ENCODE peak calls at places on chromosome 1, in five cellular contexts. One of them, this sample, is unnamed.

GRCh38 chr1:15090373-15090772 is 63.2 kb upstream of the TMEM51 start:
- DNase-seq in lower leg skin: no peak
- DNase-seq in fibroblast of villous mesenchyme: no peak
- DNase-seq in mammary epithelial cell: peak
- DNase-seq in HFF-Myc: no peak
- DNase-seq in this sample: no peak

GRCh38 chr1:153248480-153248879 is 11.0 kb upstream of the LORICRIN start:
- DNase-seq in HFF-Myc: no peak
- DNase-seq in mammary epithelial cell: no peak
- DNase-seq in lower leg skin: no peak
- DNase-seq in fibroblast of villous mesenchyme: no peak
- DNase-seq in this sample: no peak

GRCh38 chr1:46802901-46803574 is 4.2 kb downstream of the CYP4B1 start:
- DNase-seq in lower leg skin: peak
- DNase-seq in HFF-Myc: no peak
- DNase-seq in fibroblast of villous mesenchyme: no peak
- DNase-seq in mammary epithelial cell: no peak
- DNase-seq in this sample: no peak

GRCh38 chr1:230568676-230569075 is 73.6 kb upstream of the COG2 start:
- DNase-seq in mammary epithelial cell: peak
- DNase-seq in lower leg skin: no peak
- DNase-seq in fibroblast of villous mesenchyme: no peak
- DNase-seq in HFF-Myc: no peak
- DNase-seq in this sample: no peak

GRCh38 chr1:85609976-85610375 is 29.4 kb downstream of the CCN1 start:
- DNase-seq in fibroblast of villous mesenchyme: no peak
- DNase-seq in mammary epithelial cell: no peak
- DNase-seq in lower leg skin: no peak
- DNase-seq in HFF-Myc: no peak
- DNase-seq in this sample: no peak

GRCh38 chr1:42931108-42931539 is 27.5 kb downstream of the SLC2A1 start:
- DNase-seq in HFF-Myc: no peak
- DNase-seq in mammary epithelial cell: peak
- DNase-seq in fibroblast of villous mesenchyme: peak
- DNase-seq in lower leg skin: peak
- DNase-seq in this sample: no peak

GRCh38 chr1:84573481-84573966 is 716 bp downstream of the CTBS start:
- DNase-seq in mammary epithelial cell: peak
- DNase-seq in lower leg skin: no peak
- DNase-seq in HFF-Myc: no peak
- DNase-seq in fibroblast of villous mesenchyme: no peak
- DNase-seq in this sample: no peak

GRCh38 chr1:230854423-230854822 is 13.9 kb downstream of the C1orf198 start:
- DNase-seq in lower leg skin: no peak
- DNase-seq in HFF-Myc: no peak
- DNase-seq in mammary epithelial cell: no peak
- DNase-seq in fibroblast of villous mesenchyme: no peak
- DNase-seq in this sample: no peak

GRCh38 chr1:108897865-108898720 is 21.3 kb downstream of the GPSM2 start:
- DNase-seq in lower leg skin: no peak
- DNase-seq in mammary epithelial cell: peak
- DNase-seq in fibroblast of villous mesenchyme: peak
- DNase-seq in HFF-Myc: peak
- DNase-seq in this sample: peak

GRCh38 chr1:161131721-161132409 is 602 bp downstream of the DEDD start:
- DNase-seq in lower leg skin: no peak
- DNase-seq in HFF-Myc: no peak
- DNase-seq in mammary epithelial cell: peak
- DNase-seq in fibroblast of villous mesenchyme: peak
- DNase-seq in this sample: no peak

GRCh38 chr1:78005755-78006154 is 1.0 kb downstream of the DNAJB4 start:
- DNase-seq in mammary epithelial cell: peak
- DNase-seq in fibroblast of villous mesenchyme: peak
- DNase-seq in HFF-Myc: peak
- DNase-seq in lower leg skin: no peak
- DNase-seq in this sample: peak

GRCh38 chr1:212754193-212754592 is 37.4 kb downstream of the NSL1 start:
- DNase-seq in mammary epithelial cell: no peak
- DNase-seq in HFF-Myc: no peak
- DNase-seq in lower leg skin: no peak
- DNase-seq in fibroblast of villous mesenchyme: no peak
- DNase-seq in this sample: no peak

GRCh38 chr1:210143465-210144062 is 89.0 kb upstream of the SERTAD4 start:
- DNase-seq in HFF-Myc: peak
- DNase-seq in fibroblast of villous mesenchyme: peak
- DNase-seq in mammary epithelial cell: peak
- DNase-seq in lower leg skin: peak
- DNase-seq in this sample: peak

GRCh38 chr1:39043513-39043912 is 17.4 kb downstream of the NDUFS5 start:
- DNase-seq in HFF-Myc: no peak
- DNase-seq in lower leg skin: no peak
- DNase-seq in mammary epithelial cell: no peak
- DNase-seq in fibroblast of villous mesenchyme: no peak
- DNase-seq in this sample: no peak

GRCh38 chr1:84294751-84295150 is 6.8 kb upstream of the SAMD13 start:
- DNase-seq in mammary epithelial cell: no peak
- DNase-seq in HFF-Myc: no peak
- DNase-seq in fibroblast of villous mesenchyme: no peak
- DNase-seq in lower leg skin: no peak
- DNase-seq in this sample: no peak

GRCh38 chr1:109814993-109815786 is 51.5 kb upstream of the EPS8L3 start:
- DNase-seq in HFF-Myc: no peak
- DNase-seq in lower leg skin: peak
- DNase-seq in fibroblast of villous mesenchyme: no peak
- DNase-seq in mammary epithelial cell: no peak
- DNase-seq in this sample: no peak

GRCh38 chr1:153553691-153554608 is 4.9 kb upstream of the S100A3 start:
- DNase-seq in HFF-Myc: no peak
- DNase-seq in fibroblast of villous mesenchyme: no peak
- DNase-seq in lower leg skin: peak
- DNase-seq in mammary epithelial cell: no peak
- DNase-seq in this sample: no peak

GRCh38 chr1:75811211-75811981 is 14.7 kb downstream of the MSH4 start:
- DNase-seq in HFF-Myc: no peak
- DNase-seq in fibroblast of villous mesenchyme: no peak
- DNase-seq in mammary epithelial cell: no peak
- DNase-seq in lower leg skin: no peak
- DNase-seq in this sample: no peak

GRCh38 chr1:85344256-85344694 is 67.8 kb upstream of the BCL10 start:
- DNase-seq in mammary epithelial cell: peak
- DNase-seq in HFF-Myc: no peak
- DNase-seq in fibroblast of villous mesenchyme: peak
- DNase-seq in lower leg skin: no peak
- DNase-seq in this sample: no peak

GRCh38 chr1:3530086-3530930 is 75.8 kb downstream of the ARHGEF16 start:
- DNase-seq in mammary epithelial cell: peak
- DNase-seq in fibroblast of villous mesenchyme: no peak
- DNase-seq in lower leg skin: peak
- DNase-seq in HFF-Myc: no peak
- DNase-seq in this sample: no peak

GRCh38 chr1:15870421-15870820 is 22.9 kb downstream of the SPEN start:
- DNase-seq in HFF-Myc: no peak
- DNase-seq in lower leg skin: no peak
- DNase-seq in fibroblast of villous mesenchyme: peak
- DNase-seq in mammary epithelial cell: no peak
- DNase-seq in this sample: no peak

GRCh38 chr1:202186327-202186726 is 7.3 kb upstream of the LGR6 start:
- DNase-seq in lower leg skin: no peak
- DNase-seq in fibroblast of villous mesenchyme: no peak
- DNase-seq in HFF-Myc: no peak
- DNase-seq in mammary epithelial cell: no peak
- DNase-seq in this sample: no peak

GRCh38 chr1:116182019-116182714 is 71.0 kb downstream of the MAB21L3 start:
- DNase-seq in mammary epithelial cell: no peak
- DNase-seq in HFF-Myc: no peak
- DNase-seq in lower leg skin: no peak
- DNase-seq in fibroblast of villous mesenchyme: no peak
- DNase-seq in this sample: no peak

GRCh38 chr1:157948547-157949152 is 44.8 kb upstream of the KIRREL1 start:
- DNase-seq in fibroblast of villous mesenchyme: peak
- DNase-seq in HFF-Myc: no peak
- DNase-seq in mammary epithelial cell: peak
- DNase-seq in lower leg skin: no peak
- DNase-seq in this sample: no peak

GRCh38 chr1:48776400-48777218 is at the start of gene BEND5:
- DNase-seq in lower leg skin: peak
- DNase-seq in fibroblast of villous mesenchyme: no peak
- DNase-seq in HFF-Myc: no peak
- DNase-seq in mammary epithelial cell: no peak
- DNase-seq in this sample: peak

GRCh38 chr1:15008783-15009709 is 144.5 kb upstream of the TMEM51 start:
- DNase-seq in mammary epithelial cell: no peak
- DNase-seq in lower leg skin: no peak
- DNase-seq in fibroblast of villous mesenchyme: peak
- DNase-seq in HFF-Myc: no peak
- DNase-seq in this sample: peak

GRCh38 chr1:204110894-204111633 is 38.1 kb downstream of the SOX13 start:
- DNase-seq in lower leg skin: no peak
- DNase-seq in HFF-Myc: no peak
- DNase-seq in fibroblast of villous mesenchyme: no peak
- DNase-seq in mammary epithelial cell: no peak
- DNase-seq in this sample: no peak

GRCh38 chr1:181152892-181153633 is 64.6 kb downstream of the IER5 start:
- DNase-seq in fibroblast of villous mesenchyme: peak
- DNase-seq in HFF-Myc: no peak
- DNase-seq in lower leg skin: no peak
- DNase-seq in mammary epithelial cell: no peak
- DNase-seq in this sample: peak

GRCh38 chr1:221845650-221846371 is 103.9 kb upstream of the DUSP10 start:
- DNase-seq in lower leg skin: no peak
- DNase-seq in HFF-Myc: no peak
- DNase-seq in fibroblast of villous mesenchyme: no peak
- DNase-seq in mammary epithelial cell: peak
- DNase-seq in this sample: peak

GRCh38 chr1:118983558-118984021 is 4.6 kb downstream of the TBX15 start:
- DNase-seq in lower leg skin: no peak
- DNase-seq in fibroblast of villous mesenchyme: no peak
- DNase-seq in HFF-Myc: no peak
- DNase-seq in mammary epithelial cell: no peak
- DNase-seq in this sample: no peak

GRCh38 chr1:246077476-246077875 is 429.6 kb downstream of the SMYD3 start:
- DNase-seq in lower leg skin: no peak
- DNase-seq in fibroblast of villous mesenchyme: no peak
- DNase-seq in mammary epithelial cell: no peak
- DNase-seq in HFF-Myc: no peak
- DNase-seq in this sample: no peak

GRCh38 chr1:1013105-1013921 is at the start of gene ISG15:
- DNase-seq in HFF-Myc: no peak
- DNase-seq in lower leg skin: peak
- DNase-seq in fibroblast of villous mesenchyme: peak
- DNase-seq in mammary epithelial cell: peak
- DNase-seq in this sample: peak

GRCh38 chr1:209456878-209457277 is 126.6 kb upstream of the CAMK1G start:
- DNase-seq in HFF-Myc: no peak
- DNase-seq in mammary epithelial cell: no peak
- DNase-seq in fibroblast of villous mesenchyme: no peak
- DNase-seq in lower leg skin: no peak
- DNase-seq in this sample: no peak

DNA sequence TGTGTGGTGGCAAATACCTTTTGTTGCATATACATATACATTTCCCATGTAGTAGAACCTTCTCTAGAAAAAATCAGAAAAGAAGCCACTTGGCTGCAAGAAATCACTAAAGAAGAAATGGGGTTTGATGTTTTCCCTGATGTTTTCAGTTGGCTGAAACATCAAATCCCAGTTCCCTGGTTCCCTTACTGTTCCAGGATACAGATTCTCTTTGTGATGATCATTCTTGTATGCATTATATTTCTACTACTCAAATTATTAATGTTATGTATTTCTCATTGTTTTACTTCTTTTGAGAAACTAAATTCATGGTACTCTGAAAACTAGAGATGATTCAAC is 7.6 kb downstream of the RNU1-2 start:
- DNase-seq in mammary epithelial cell: no peak
- DNase-seq in lower leg skin: no peak
- DNase-seq in fibroblast of villous mesenchyme: no peak
- DNase-seq in HFF-Myc: no peak
- DNase-seq in this sample: no peak
- H3K4me3 ChIP-seq in mammary epithelial cell: no peak
- H3K4me3 ChIP-seq in lower leg skin: no peak
- H3K4me3 ChIP-seq in fibroblast of villous mesenchyme: peak
- H3K4me3 ChIP-seq in HFF-Myc: peak
- H3K4me3 ChIP-seq in this sample: peak

DNA sequence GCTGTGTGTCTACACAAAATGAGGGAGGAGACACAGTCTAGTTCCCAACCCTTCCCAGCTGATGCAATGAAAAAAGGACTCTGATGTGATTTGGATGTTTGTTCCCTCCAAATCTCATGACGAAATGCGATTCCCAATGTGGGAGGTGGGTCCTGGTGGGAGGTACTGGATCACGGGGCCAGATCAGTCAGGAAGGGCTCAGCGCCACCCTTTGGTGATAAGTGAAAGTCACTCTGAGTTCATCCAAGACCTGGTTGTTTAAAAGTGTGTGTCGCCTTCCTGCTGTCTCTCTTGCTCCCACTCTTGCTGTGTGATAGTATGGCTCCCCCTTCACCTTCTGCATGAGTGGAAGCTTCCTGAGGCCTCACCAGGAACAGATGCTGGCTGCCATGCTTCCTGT is 63.2 kb downstream of the GNG4 start:
- DNase-seq in lower leg skin: no peak
- DNase-seq in HFF-Myc: no peak
- DNase-seq in fibroblast of villous mesenchyme: no peak
- DNase-seq in mammary epithelial cell: no peak
- DNase-seq in this sample: no peak
- TF ChIP-seq CTCF in lower leg skin: no peak
- TF ChIP-seq CTCF in HFF-Myc: no peak
- TF ChIP-seq CTCF in fibroblast of villous mesenchyme: peak
- TF ChIP-seq CTCF in mammary epithelial cell: no peak
- TF ChIP-seq CTCF in this sample: no peak

GRCh38 chr1:36139521-36139920 is 9.8 kb downstream of the TRAPPC3 start:
- DNase-seq in mammary epithelial cell: no peak
- DNase-seq in HFF-Myc: no peak
- DNase-seq in lower leg skin: no peak
- DNase-seq in fibroblast of villous mesenchyme: no peak
- DNase-seq in this sample: no peak
- H3K4me3 ChIP-seq in mammary epithelial cell: no peak
- H3K4me3 ChIP-seq in HFF-Myc: no peak
- H3K4me3 ChIP-seq in lower leg skin: no peak
- H3K4me3 ChIP-seq in fibroblast of villous mesenchyme: no peak
- H3K4me3 ChIP-seq in this sample: no peak

GRCh38 chr1:226518375-226518774 is 30.2 kb upstream of the STUM start:
- DNase-seq in lower leg skin: peak
- DNase-seq in mammary epithelial cell: no peak
- DNase-seq in fibroblast of villous mesenchyme: no peak
- DNase-seq in HFF-Myc: no peak
- DNase-seq in this sample: no peak
- TF ChIP-seq CTCF in lower leg skin: no peak
- TF ChIP-seq CTCF in mammary epithelial cell: no peak
- TF ChIP-seq CTCF in fibroblast of villous mesenchyme: no peak
- TF ChIP-seq CTCF in HFF-Myc: no peak
- TF ChIP-seq CTCF in this sample: no peak